ENCODE peak calls at places on chromosome 6, in four cellular contexts. Q, L, H and B are unnamed samples.

GRCh38 chr6:132495604-132496079 is 17.3 kb downstream of the STX7 start:
- DNase-seq in H (no peak), Q (no peak), L (no peak), B (no peak)

GRCh38 chr6:18263561-18264337 is 581 bp downstream of the DEK start:
- DNase-seq in H (peak; percentile 74), L (peak; percentile 67), Q (no peak), B (peak; percentile 61)

GRCh38 chr6:39812853-39813533 is 20.8 kb downstream of the DAAM2 start:
- DNase-seq in L (peak; percentile 52), H (no peak), Q (no peak), B (no peak)

GRCh38 chr6:40477246-40478126 is 109.7 kb downstream of the LRFN2 start:
- DNase-seq in Q (no peak), H (no peak), L (peak; percentile 88), B (peak; percentile 57)

GRCh38 chr6:132496519-132497180 is 16.3 kb downstream of the STX7 start:
- DNase-seq in L (no peak), Q (no peak), H (no peak), B (no peak)

GRCh38 chr6:102381203-102381602 is 987.7 kb downstream of the GRIK2 start:
- DNase-seq in L (no peak), H (no peak), Q (peak; percentile 64), B (no peak)

GRCh38 chr6:42440027-42440426 is 11.7 kb downstream of the TRERF1 start:
- DNase-seq in Q (no peak), H (no peak), L (no peak), B (no peak)

GRCh38 chr6:12010635-12011275 is 1.4 kb upstream of the HIVEP1 start:
- DNase-seq in H (peak; percentile 68), L (peak; percentile 41), Q (no peak), B (peak; percentile 91)

GRCh38 chr6:33655155-33655554 is 34.0 kb downstream of the ITPR3 start:
- DNase-seq in Q (no peak), H (no peak), L (no peak), B (no peak)

GRCh38 chr6:139205843-139206242 is 71.0 kb downstream of the HECA start:
- DNase-seq in L (no peak), H (no peak), Q (no peak), B (no peak)

GRCh38 chr6:37289931-37290330 is 32.0 kb upstream of the TMEM217 start:
- DNase-seq in Q (no peak), L (no peak), H (no peak), B (no peak)

GRCh38 chr6:130459316-130459715 is 93.5 kb downstream of the TMEM200A start:
- DNase-seq in H (no peak), Q (no peak), L (no peak), B (no peak)

GRCh38 chr6:42304313-42304712 is 86.7 kb upstream of the MRPS10 start:
- DNase-seq in L (no peak), H (no peak), Q (no peak), B (no peak)

GRCh38 chr6:122286512-122286911 is 112.9 kb upstream of the HSF2 start:
- DNase-seq in Q (peak; percentile 7), H (no peak), L (no peak), B (no peak)

GRCh38 chr6:38248500-38249234 is 391.1 kb downstream of the BTBD9 start:
- DNase-seq in L (no peak), H (no peak), Q (peak; percentile 83), B (no peak)

GRCh38 chr6:143225929-143226328 is 165.2 kb downstream of the AIG1 start:
- DNase-seq in H (no peak), L (no peak), Q (peak; percentile 99), B (no peak)

GRCh38 chr6:8000080-8001035 is 63.8 kb downstream of the BLOC1S5 start:
- DNase-seq in L (no peak), H (no peak), Q (no peak), B (no peak)

GRCh38 chr6:45710304-45710821 is 305.3 kb downstream of the CLIC5 start:
- DNase-seq in L (no peak), Q (peak; percentile 61), H (no peak), B (no peak)

GRCh38 chr6:130602151-130602770 is 224.9 kb upstream of the SMLR1 start:
- DNase-seq in Q (peak; percentile 97), H (no peak), L (no peak), B (no peak)

GRCh38 chr6:12578097-12578496 is 138.5 kb upstream of the PHACTR1 start:
- DNase-seq in Q (peak; percentile 60), L (no peak), H (no peak), B (no peak)

GRCh38 chr6:153727910-153728309 is 311.1 kb upstream of the OPRM1 start:
- DNase-seq in L (no peak), Q (peak; percentile 21), H (no peak), B (no peak)

GRCh38 chr6:40395066-40395697 is 192.0 kb downstream of the LRFN2 start:
- DNase-seq in H (no peak), L (peak; percentile 90), Q (peak; percentile 33), B (no peak)

GRCh38 chr6:80366721-80367120 is 260.2 kb downstream of the BCKDHB start:
- DNase-seq in Q (no peak), H (no peak), L (peak; percentile 77), B (peak; percentile 90)

GRCh38 chr6:165662041-165662491 is 975 bp downstream of the PDE10A start:
- DNase-seq in L (no peak), Q (no peak), H (peak; percentile 57), B (peak; percentile 55)

GRCh38 chr6:116511424-116512131 is at the start of gene CALHM5:
- DNase-seq in L (no peak), H (no peak), Q (peak; percentile 87), B (no peak)

GRCh38 chr6:4707011-4707410 is 69.2 kb upstream of the CDYL start:
- DNase-seq in Q (peak; percentile 74), H (no peak), L (no peak), B (no peak)